ENCODE peak calls at places on chromosomes 12 and 14, in five cellular contexts. X is A549, D is K562, G is HepG2, M is GM23338. P is an unnamed sample.

GRCh38 chr12:6076340-6076739 is 48.1 kb downstream of the VWF start:
- DNase-seq in X (no peak), D (no peak), G (no peak), M (no peak), P (no peak)

GRCh38 chr12:95605087-95605486 is 53.8 kb upstream of the USP44 start:
- DNase-seq in X (peak), D (no peak), G (no peak), M (no peak), P (no peak)

GRCh38 chr12:1915082-1915968 is 3.1 kb downstream of the CACNA2D4 start:
- DNase-seq in X (no peak), D (peak), G (no peak), M (no peak), P (no peak)

GRCh38 chr14:95164506-95164905 is 7.2 kb upstream of the DICER1 start:
- DNase-seq in X (no peak), D (no peak), G (no peak), M (no peak), P (no peak)

GRCh38 chr12:76268267-76268666 is 79.9 kb downstream of the BBS10 start:
- DNase-seq in X (no peak), D (no peak), G (no peak), M (no peak), P (no peak)

GRCh38 chr14:50961606-50962259 is 17.4 kb upstream of the PYGL start:
- DNase-seq in X (peak), D (no peak), G (no peak), M (no peak), P (no peak)

GRCh38 chr14:31159682-31160296 is 47.8 kb downstream of the HECTD1 start:
- DNase-seq in X (peak), D (no peak), G (no peak), M (no peak), P (no peak)

GRCh38 chr12:15629108-15629507 is 160.1 kb downstream of the EPS8 start:
- DNase-seq in X (peak), D (no peak), G (peak), M (peak), P (peak)

GRCh38 chr12:53071591-53072551 is 7.3 kb downstream of the SPRYD3 start:
- DNase-seq in X (no peak), D (peak), G (no peak), M (no peak), P (no peak)

GRCh38 chr12:47317182-47317915 is 237.6 kb upstream of the AMIGO2 start:
- DNase-seq in X (no peak), D (no peak), G (no peak), M (no peak), P (no peak)

GRCh38 chr12:92898755-92899154 is 30.3 kb downstream of the EEA1 start:
- DNase-seq in X (peak), D (no peak), G (no peak), M (no peak), P (no peak)

GRCh38 chr12:6225630-6226001 is 25.4 kb downstream of the CD9 start:
- DNase-seq in X (no peak), D (no peak), G (no peak), M (no peak), P (no peak)

GRCh38 chr12:31220633-31221565 is 105.1 kb downstream of the SINHCAF start:
- DNase-seq in X (peak), D (no peak), G (no peak), M (no peak), P (no peak)
- TF ChIP-seq JUNB in X (no peak), D (no peak), G (no peak), M (no peak), P (no peak)

GRCh38 chr12:56932867-56933266 is 1.3 kb downstream of the SDR9C7 start:
- DNase-seq in X (no peak), D (peak), G (no peak), M (no peak), P (no peak)
- TF ChIP-seq JUNB in X (no peak), D (no peak), G (no peak), M (no peak), P (no peak)

GRCh38 chr12:119179335-119180021 is 747 bp downstream of the HSPB8 start:
- DNase-seq in X (peak), D (no peak), G (peak), M (peak), P (no peak)
- TF ChIP-seq JUNB in X (no peak), D (no peak), G (no peak), M (no peak), P (no peak)

DNA sequence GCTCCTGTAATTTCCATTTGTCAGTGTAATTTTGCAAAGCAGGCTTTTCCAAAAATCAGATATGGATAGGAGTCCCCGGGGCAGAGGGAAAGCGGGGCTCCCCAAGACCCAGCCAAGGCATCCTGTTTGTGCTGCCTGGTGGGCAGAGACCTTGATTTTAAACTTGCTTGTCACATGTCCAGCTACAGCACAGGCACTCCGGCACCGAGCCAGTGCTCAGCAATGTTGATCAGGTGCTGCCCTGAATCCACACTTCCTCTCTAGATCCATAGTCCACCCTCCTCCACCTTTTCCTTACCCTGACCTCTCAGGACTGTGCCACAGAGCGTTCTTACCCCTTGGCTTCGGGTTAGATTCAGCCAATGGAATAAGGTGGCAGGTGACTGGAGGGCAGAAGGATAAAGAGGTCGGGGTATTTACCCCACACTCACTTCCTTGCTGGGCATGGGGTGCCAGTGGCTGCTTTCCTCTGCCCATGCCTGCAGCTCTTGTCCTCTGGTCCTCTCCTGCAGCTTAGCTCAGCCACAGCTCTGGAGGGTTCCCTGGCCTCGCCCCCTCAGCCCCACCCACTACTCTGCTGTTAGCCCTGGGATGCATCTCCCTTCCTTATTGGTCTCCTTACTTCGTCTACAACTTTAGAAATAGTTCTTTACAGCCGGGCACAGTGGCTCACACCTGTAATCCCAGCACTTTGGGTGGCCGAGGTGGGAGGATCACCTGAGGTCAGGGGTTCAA is 80.1 kb downstream of the IRF2BPL start:
- DNase-seq in X (no peak), D (no peak), G (peak), M (no peak), P (no peak)
- TF ChIP-seq JUNB in X (no peak), D (no peak), G (no peak), M (no peak), P (no peak)

GRCh38 chr12:117032593-117033381 is 66.4 kb downstream of the TESC start:
- DNase-seq in X (no peak), D (no peak), G (no peak), M (peak), P (no peak)
- TF ChIP-seq JUNB in X (no peak), D (no peak), G (no peak), M (no peak), P (no peak)

GRCh38 chr12:94535614-94535932 is 75.9 kb upstream of the CEP83 start:
- DNase-seq in X (no peak), D (no peak), G (peak), M (no peak), P (no peak)
- TF ChIP-seq JUNB in X (no peak), D (no peak), G (no peak), M (no peak), P (no peak)

GRCh38 chr14:54881235-54881760 is 21.3 kb downstream of the GCH1 start:
- DNase-seq in X (no peak), D (no peak), G (no peak), M (no peak), P (peak)
- TF ChIP-seq JUNB in X (no peak), D (no peak), G (no peak), M (no peak), P (peak)

DNA sequence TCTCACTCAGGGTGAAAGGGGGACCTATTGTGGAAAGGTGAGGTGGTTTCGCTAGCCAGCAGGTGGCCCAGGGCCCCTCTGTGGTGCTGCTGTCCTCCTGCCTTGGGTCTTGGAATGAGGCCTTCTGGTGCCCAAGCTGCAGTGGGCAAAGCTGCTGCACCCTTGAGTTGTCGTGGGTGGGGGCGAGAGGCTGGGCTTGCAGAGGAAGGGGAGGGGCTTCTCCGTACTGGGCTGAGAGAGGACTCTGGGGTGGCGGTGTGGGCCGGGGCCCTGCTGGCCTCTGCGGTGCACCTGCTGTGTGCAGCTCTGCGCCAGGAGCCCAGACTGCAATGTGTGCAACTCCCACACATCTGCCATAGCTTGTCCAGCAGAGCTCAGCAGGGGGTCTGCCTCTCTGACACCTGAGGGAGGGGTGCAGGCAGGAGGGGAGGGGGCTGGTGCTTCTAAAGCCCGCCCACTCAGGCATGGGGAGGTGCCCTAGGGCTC is 145.8 kb downstream of the KIF26A start:
- DNase-seq in X (no peak), D (no peak), G (no peak), M (no peak), P (no peak)
- TF ChIP-seq JUNB in X (no peak), D (no peak), G (no peak), M (no peak), P (no peak)

DNA sequence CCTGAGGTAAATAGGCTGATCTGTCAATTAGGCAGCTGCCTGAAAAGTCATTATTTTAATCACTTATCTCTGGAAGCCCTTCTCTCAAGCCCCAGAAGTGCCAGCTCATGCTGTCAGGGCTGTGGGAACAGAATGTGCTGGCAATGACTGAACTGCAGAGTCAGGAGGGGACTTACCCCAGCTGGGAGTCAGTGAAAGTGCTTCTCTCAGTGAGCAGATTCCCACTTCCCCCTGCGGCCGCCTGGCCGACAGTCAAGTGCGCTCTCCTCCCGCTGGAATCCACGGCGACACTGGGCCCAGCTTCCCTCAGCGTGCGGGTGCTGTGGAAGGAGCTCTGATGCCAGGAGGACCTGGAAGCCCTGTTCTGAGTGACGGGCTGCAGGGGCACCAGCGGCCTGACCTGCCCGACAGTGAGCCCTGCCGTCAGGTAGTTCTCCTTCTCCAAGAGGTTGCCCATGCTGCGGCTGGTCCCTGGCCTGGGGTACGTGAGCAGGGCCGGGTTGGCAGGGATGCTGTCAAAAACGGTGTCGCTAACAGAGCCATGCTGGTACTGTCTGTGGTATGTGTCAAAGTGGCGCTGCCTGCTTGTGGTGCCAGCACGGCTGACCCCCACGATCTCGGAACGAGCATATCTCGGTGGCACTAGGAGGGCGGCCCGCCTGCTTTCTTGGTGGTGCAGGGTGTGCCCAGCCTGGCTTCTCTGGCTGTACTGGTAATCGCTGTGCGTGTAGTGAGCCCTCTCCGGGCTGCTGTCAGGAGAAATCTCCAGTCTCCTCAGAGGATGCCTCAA is 18.7 kb downstream of the PKP2 start:
- DNase-seq in X (no peak), D (no peak), G (no peak), M (no peak), P (no peak)
- TF ChIP-seq JUNB in X (no peak), D (no peak), G (no peak), M (no peak), P (no peak)

P was measured in GM12878.